ENCODE peak calls at places on chromosomes 11 and 22, in four cellular contexts. G is cardiac muscle cell; H is effector memory CD8-positive, alpha-beta T cell; S is activated T-helper 1 cell treated with Interleukin-2 at 50 U/mL for 16 hours. L is an unnamed sample.

GRCh38 chr22:38540731-38541130 is 29.3 kb downstream of the DMC1 start:
- DNase-seq in G (no peak), H (no peak), S (no peak), L (no peak)

GRCh38 chr11:128146926-128147605 is 440.3 kb downstream of the ETS1 start:
- DNase-seq in G (no peak), H (no peak), S (no peak), L (no peak)

GRCh38 chr22:19632671-19633148 is 81.6 kb upstream of the SEPTIN5 start:
- DNase-seq in G (no peak), H (no peak), S (no peak), L (no peak)

GRCh38 chr11:9004310-9004945 is 627 bp upstream of the NRIP3 start:
- DNase-seq in G (peak), H (no peak), S (peak), L (peak)

GRCh38 chr11:70544774-70545625 is 146.7 kb downstream of the CTTN start:
- DNase-seq in G (no peak), H (no peak), S (no peak), L (peak)

GRCh38 chr11:128621491-128622136 is 34.3 kb upstream of the ETS1 start:
- DNase-seq in G (no peak), H (no peak), S (no peak), L (no peak)

GRCh38 chr11:1877211-1878133 is 14.2 kb downstream of the PRR33 start:
- DNase-seq in G (no peak), H (no peak), S (no peak), L (peak)

GRCh38 chr11:66157182-66157864 is 87.3 kb downstream of the PACS1 start:
- DNase-seq in G (no peak), H (no peak), S (no peak), L (no peak)

GRCh38 chr11:61885166-61885778 is 6.1 kb downstream of the FADS3 start:
- DNase-seq in G (peak), H (no peak), S (no peak), L (no peak)

GRCh38 chr11:13679768-13680167 is 11.3 kb downstream of the FAR1 start:
- DNase-seq in G (no peak), H (no peak), S (no peak), L (no peak)

GRCh38 chr11:134041791-134042696 is 26.8 kb upstream of the JAM3 start:
- DNase-seq in G (no peak), H (no peak), S (no peak), L (no peak)

GRCh38 chr11:22341582-22341919 is 3.4 kb downstream of the SLC17A6 start:
- DNase-seq in G (no peak), H (no peak), S (no peak), L (no peak)

GRCh38 chr11:25587496-25587895 is 744.4 kb upstream of the ANO3 start:
- DNase-seq in G (no peak), H (no peak), S (no peak), L (no peak)

GRCh38 chr11:970319-970871 is 44.7 kb downstream of the AP2A2 start:
- DNase-seq in G (no peak), H (peak), S (no peak), L (no peak)

GRCh38 chr11:111582163-111582562 is 20.1 kb upstream of the SIK2 start:
- DNase-seq in G (no peak), H (no peak), S (no peak), L (no peak)

GRCh38 chr22:40560551-40560950 is 76.0 kb downstream of the MRTFA start:
- DNase-seq in G (no peak), H (no peak), S (no peak), L (no peak)

GRCh38 chr11:73236879-73237278 is 18.8 kb downstream of the P2RY2 start:
- DNase-seq in G (peak), H (no peak), S (no peak), L (peak)

GRCh38 chr11:126410649-126411048 is 55.2 kb downstream of the ST3GAL4 start:
- DNase-seq in G (no peak), H (no peak), S (no peak), L (no peak)

GRCh38 chr22:31400023-31400397 is 606 bp downstream of the DRG1 start:
- DNase-seq in G (peak), H (no peak), S (no peak), L (no peak)

GRCh38 chr22:43173566-43173965 is 13.4 kb downstream of the TTLL12 start:
- DNase-seq in G (no peak), H (no peak), S (no peak), L (no peak)

GRCh38 chr11:62435741-62436485 is 17.1 kb downstream of the SCGB1A1 start:
- DNase-seq in G (no peak), H (no peak), S (no peak), L (no peak)

GRCh38 chr22:32660292-32660691 is 141.2 kb upstream of the TIMP3 start:
- DNase-seq in G (peak), H (peak), S (peak), L (peak)

GRCh38 chr11:69862797-69863543 is 43.8 kb upstream of the FGF3 start:
- DNase-seq in G (no peak), H (no peak), S (no peak), L (no peak)

GRCh38 chr11:69166186-69167115 is 10.7 kb downstream of the SMIM38 start:
- DNase-seq in G (peak), H (no peak), S (no peak), L (no peak)

GRCh38 chr22:24376606-24377005 is 50.8 kb upstream of the ADORA2A start:
- DNase-seq in G (no peak), H (no peak), S (no peak), L (no peak)

GRCh38 chr11:61580292-61580888 is 486 bp downstream of the SYT7 start:
- DNase-seq in G (no peak), H (no peak), S (no peak), L (no peak)

GRCh38 chr11:32053151-32053550 is 37.7 kb upstream of the RCN1 start:
- DNase-seq in G (no peak), H (no peak), S (no peak), L (no peak)

GRCh38 chr22:36595968-36596367 is 67.0 kb upstream of the EIF3D start:
- DNase-seq in G (no peak), H (no peak), S (no peak), L (peak)

GRCh38 chr11:100789500-100789899 is 102.4 kb downstream of the ARHGAP42 start:
- DNase-seq in G (peak), H (no peak), S (no peak), L (no peak)

GRCh38 chr11:119056397-119056999 is 507 bp downstream of the HYOU1 start:
- DNase-seq in G (peak), H (peak), S (peak), L (peak)

GRCh38 chr11:6576471-6577373 is 26.7 kb downstream of the RRP8 start:
- DNase-seq in G (no peak), H (no peak), S (no peak), L (no peak)

GRCh38 chr11:86571273-86571948 is 101.0 kb downstream of the ME3 start:
- DNase-seq in G (peak), H (no peak), S (no peak), L (no peak)

GRCh38 chr11:2813141-2813908 is 72.2 kb downstream of the CDKN1C start:
- DNase-seq in G (peak), H (no peak), S (no peak), L (peak)

GRCh38 chr22:30005213-30005857 is 74.9 kb upstream of the HORMAD2 start:
- DNase-seq in G (peak), H (peak), S (peak), L (peak)